ENCODE peak calls at places on chromosome 19, in nine cellular contexts. Z, W, F, R, J, X, B, A and I are unnamed samples.

GRCh38 chr19:6519289-6519688 is 11.5 kb upstream of the TNFSF9 start:
- ATAC-seq in B (no peak), A (no peak), X (no peak), R (no peak), J (peak), F (no peak), Z (no peak), W (no peak), I (peak)

GRCh38 chr19:14375582-14376291 is 5.5 kb upstream of the ADGRE5 start:
- ATAC-seq in W (peak), F (peak), J (peak), R (no peak), X (peak), Z (peak), A (peak), B (peak), I (peak)

GRCh38 chr19:1884291-1884718 is 991 bp downstream of the ABHD17A start:
- ATAC-seq in Z (peak), R (peak), X (no peak), B (peak), F (no peak), A (no peak), J (peak), W (peak), I (peak)

GRCh38 chr19:17243854-17244617 is 1.7 kb downstream of the NR2F6 start:
- ATAC-seq in B (no peak), X (peak), Z (peak), R (peak), W (no peak), A (no peak), F (peak), J (peak), I (no peak)

GRCh38 chr19:19591133-19591825 is 27.2 kb downstream of the PBX4 start:
- ATAC-seq in F (no peak), J (peak), A (peak), W (peak), Z (peak), R (peak), X (no peak), B (peak), I (peak)

GRCh38 chr19:16258440-16258903 is 60.8 kb downstream of the AP1M1 start:
- ATAC-seq in W (no peak), B (no peak), J (no peak), R (peak), X (peak), Z (peak), F (peak), A (no peak), I (no peak)

GRCh38 chr19:50042363-50043024 is 16.7 kb downstream of the ZNF473 start:
- ATAC-seq in X (no peak), A (no peak), Z (no peak), F (no peak), B (no peak), W (no peak), R (no peak), J (no peak), I (no peak)

GRCh38 chr19:48874309-48875135 is 2.3 kb downstream of the PPP1R15A start:
- ATAC-seq in W (peak), B (peak), X (peak), A (no peak), F (no peak), J (peak), R (no peak), Z (peak), I (peak)

GRCh38 chr19:10510301-10510802 is 6.9 kb downstream of the S1PR5 start:
- ATAC-seq in B (peak), A (peak), F (no peak), R (no peak), X (no peak), W (no peak), Z (peak), J (peak), I (no peak)

GRCh38 chr19:30102666-30103065 is 160.6 kb downstream of the URI1 start:
- ATAC-seq in R (no peak), Z (no peak), W (no peak), F (no peak), J (no peak), X (no peak), A (no peak), B (no peak), I (no peak)

GRCh38 chr19:38683393-38684077 is 36.1 kb downstream of the ACTN4 start:
- ATAC-seq in B (peak), A (peak), X (peak), W (peak), J (peak), Z (peak), F (peak), R (peak), I (peak)

GRCh38 chr19:37218592-37218935 is 550 bp downstream of the ZNF383 start:
- ATAC-seq in A (peak), Z (peak), R (no peak), X (peak), F (peak), B (no peak), W (no peak), J (peak), I (peak)

GRCh38 chr19:734716-735115 is 16.2 kb upstream of the MISP start:
- ATAC-seq in R (no peak), Z (no peak), A (no peak), W (no peak), X (no peak), J (no peak), F (no peak), B (no peak), I (no peak)